ENCODE peak calls at places on chromosomes 11 and 22, in seven cellular contexts. One of them, this sample, is unnamed.

GRCh38 chr11:123235687-123236261 is 40.7 kb upstream of the CLMP start:
- DNase-seq in Kasumi-1: no peak
- DNase-seq in amygdala: no peak
- DNase-seq in Caki2: no peak
- DNase-seq in immature natural killer cell: no peak
- DNase-seq in stimulated activated CD4-positive, alpha-beta T cell treated with anti-CD3 and anti-CD28 coated beads, Interleukin-2, amount 100 ng/mL, for 48 hours: no peak
- DNase-seq in stimulated activated naive CD8-positive, alpha-beta T cell treated with anti-CD3 and anti-CD28 coated beads, Interleukin-15, amount 100 ng/mL, for 72 hours: no peak
- DNase-seq in this sample: no peak

GRCh38 chr11:75434051-75434450 is 1.0 kb upstream of the KLHL35 start:
- DNase-seq in Kasumi-1: no peak
- DNase-seq in amygdala: no peak
- DNase-seq in Caki2: no peak
- DNase-seq in immature natural killer cell: no peak
- DNase-seq in stimulated activated CD4-positive, alpha-beta T cell treated with anti-CD3 and anti-CD28 coated beads, Interleukin-2, amount 100 ng/mL, for 48 hours: no peak
- DNase-seq in stimulated activated naive CD8-positive, alpha-beta T cell treated with anti-CD3 and anti-CD28 coated beads, Interleukin-15, amount 100 ng/mL, for 72 hours: no peak
- DNase-seq in this sample: no peak

GRCh38 chr22:38106814-38107578 is 3.5 kb downstream of the BAIAP2L2 start:
- DNase-seq in Kasumi-1: no peak
- DNase-seq in amygdala: no peak
- DNase-seq in Caki2: no peak
- DNase-seq in immature natural killer cell: no peak
- DNase-seq in stimulated activated CD4-positive, alpha-beta T cell treated with anti-CD3 and anti-CD28 coated beads, Interleukin-2, amount 100 ng/mL, for 48 hours: no peak
- DNase-seq in stimulated activated naive CD8-positive, alpha-beta T cell treated with anti-CD3 and anti-CD28 coated beads, Interleukin-15, amount 100 ng/mL, for 72 hours: no peak
- DNase-seq in this sample: no peak

GRCh38 chr11:121270286-121270685 is 22.3 kb upstream of the SC5D start:
- DNase-seq in Kasumi-1: no peak
- DNase-seq in amygdala: no peak
- DNase-seq in Caki2: no peak
- DNase-seq in immature natural killer cell: no peak
- DNase-seq in stimulated activated CD4-positive, alpha-beta T cell treated with anti-CD3 and anti-CD28 coated beads, Interleukin-2, amount 100 ng/mL, for 48 hours: no peak
- DNase-seq in stimulated activated naive CD8-positive, alpha-beta T cell treated with anti-CD3 and anti-CD28 coated beads, Interleukin-15, amount 100 ng/mL, for 72 hours: no peak
- DNase-seq in this sample: no peak

GRCh38 chr11:6655020-6655789 is 404 bp downstream of the DCHS1 start:
- DNase-seq in Kasumi-1: no peak
- DNase-seq in amygdala: peak
- DNase-seq in Caki2: no peak
- DNase-seq in immature natural killer cell: no peak
- DNase-seq in stimulated activated CD4-positive, alpha-beta T cell treated with anti-CD3 and anti-CD28 coated beads, Interleukin-2, amount 100 ng/mL, for 48 hours: no peak
- DNase-seq in stimulated activated naive CD8-positive, alpha-beta T cell treated with anti-CD3 and anti-CD28 coated beads, Interleukin-15, amount 100 ng/mL, for 72 hours: peak
- DNase-seq in this sample: no peak

GRCh38 chr11:87097582-87097981 is 59.8 kb downstream of the TMEM135 start:
- DNase-seq in Kasumi-1: peak
- DNase-seq in amygdala: no peak
- DNase-seq in Caki2: peak
- DNase-seq in immature natural killer cell: peak
- DNase-seq in stimulated activated CD4-positive, alpha-beta T cell treated with anti-CD3 and anti-CD28 coated beads, Interleukin-2, amount 100 ng/mL, for 48 hours: peak
- DNase-seq in stimulated activated naive CD8-positive, alpha-beta T cell treated with anti-CD3 and anti-CD28 coated beads, Interleukin-15, amount 100 ng/mL, for 72 hours: peak
- DNase-seq in this sample: no peak

GRCh38 chr11:15795378-15795777 is 561.0 kb downstream of the SOX6 start:
- DNase-seq in Kasumi-1: no peak
- DNase-seq in amygdala: no peak
- DNase-seq in Caki2: no peak
- DNase-seq in immature natural killer cell: no peak
- DNase-seq in stimulated activated CD4-positive, alpha-beta T cell treated with anti-CD3 and anti-CD28 coated beads, Interleukin-2, amount 100 ng/mL, for 48 hours: no peak
- DNase-seq in stimulated activated naive CD8-positive, alpha-beta T cell treated with anti-CD3 and anti-CD28 coated beads, Interleukin-15, amount 100 ng/mL, for 72 hours: no peak
- DNase-seq in this sample: no peak

GRCh38 chr22:25827415-25827814 is 85.4 kb downstream of the MYO18B start:
- DNase-seq in Kasumi-1: no peak
- DNase-seq in amygdala: peak
- DNase-seq in Caki2: no peak
- DNase-seq in immature natural killer cell: no peak
- DNase-seq in stimulated activated CD4-positive, alpha-beta T cell treated with anti-CD3 and anti-CD28 coated beads, Interleukin-2, amount 100 ng/mL, for 48 hours: no peak
- DNase-seq in stimulated activated naive CD8-positive, alpha-beta T cell treated with anti-CD3 and anti-CD28 coated beads, Interleukin-15, amount 100 ng/mL, for 72 hours: no peak
- DNase-seq in this sample: no peak

GRCh38 chr11:67120881-67121710 is 2.0 kb downstream of the KDM2A start:
- DNase-seq in Kasumi-1: peak
- DNase-seq in amygdala: no peak
- DNase-seq in Caki2: no peak
- DNase-seq in immature natural killer cell: peak
- DNase-seq in stimulated activated CD4-positive, alpha-beta T cell treated with anti-CD3 and anti-CD28 coated beads, Interleukin-2, amount 100 ng/mL, for 48 hours: no peak
- DNase-seq in stimulated activated naive CD8-positive, alpha-beta T cell treated with anti-CD3 and anti-CD28 coated beads, Interleukin-15, amount 100 ng/mL, for 72 hours: no peak
- DNase-seq in this sample: peak

This sample was measured in suprapubic skin.